ENCODE peak calls at places on chromosomes 1 and 21, in five cellular contexts. One of them, this sample, is unnamed.

GRCh38 chr1:244439391-244440032 is 12.2 kb downstream of the ADSS2 start:
- DNase-seq in transverse colon: peak; percentile 65
- DNase-seq in foreskin fibroblast: no peak
- DNase-seq in mammary epithelial cell: no peak
- DNase-seq in coronary artery: no peak
- DNase-seq in this sample: no peak

GRCh38 chr1:217605390-217605789 is 25.5 kb downstream of the GPATCH2 start:
- DNase-seq in transverse colon: no peak
- DNase-seq in foreskin fibroblast: no peak
- DNase-seq in coronary artery: no peak
- DNase-seq in mammary epithelial cell: no peak
- DNase-seq in this sample: no peak

GRCh38 chr1:65048325-65048724 is 82.0 kb upstream of the JAK1 start:
- DNase-seq in transverse colon: no peak
- DNase-seq in mammary epithelial cell: no peak
- DNase-seq in foreskin fibroblast: no peak
- DNase-seq in coronary artery: no peak
- DNase-seq in this sample: no peak

GRCh38 chr1:11326070-11326469 is 53.1 kb downstream of the UBIAD1 start:
- DNase-seq in coronary artery: no peak
- DNase-seq in mammary epithelial cell: no peak
- DNase-seq in foreskin fibroblast: no peak
- DNase-seq in transverse colon: no peak
- DNase-seq in this sample: no peak

GRCh38 chr21:45112371-45112770 is 38.0 kb downstream of the ADARB1 start:
- DNase-seq in mammary epithelial cell: no peak
- DNase-seq in foreskin fibroblast: no peak
- DNase-seq in coronary artery: peak; percentile 50
- DNase-seq in transverse colon: no peak
- DNase-seq in this sample: no peak

GRCh38 chr21:43867936-43868335 is 2.9 kb downstream of the AGPAT3 start:
- DNase-seq in transverse colon: no peak
- DNase-seq in foreskin fibroblast: no peak
- DNase-seq in coronary artery: no peak
- DNase-seq in mammary epithelial cell: no peak
- DNase-seq in this sample: no peak

GRCh38 chr1:55718758-55719671 is 503.9 kb upstream of the USP24 start:
- DNase-seq in foreskin fibroblast: peak; percentile 99
- DNase-seq in transverse colon: peak; percentile 47
- DNase-seq in coronary artery: peak; percentile 84
- DNase-seq in mammary epithelial cell: peak; percentile 84
- DNase-seq in this sample: peak; percentile 100

GRCh38 chr1:2347409-2347785 is 44.0 kb downstream of the MORN1 start:
- DNase-seq in coronary artery: no peak
- DNase-seq in mammary epithelial cell: no peak
- DNase-seq in foreskin fibroblast: no peak
- DNase-seq in transverse colon: no peak
- DNase-seq in this sample: no peak

GRCh38 chr1:205494119-205494518 is 10.3 kb upstream of the CDK18 start:
- DNase-seq in mammary epithelial cell: no peak
- DNase-seq in foreskin fibroblast: no peak
- DNase-seq in coronary artery: no peak
- DNase-seq in transverse colon: no peak
- DNase-seq in this sample: no peak

GRCh38 chr1:202214089-202214843 is 20.7 kb downstream of the LGR6 start:
- DNase-seq in transverse colon: peak; percentile 38
- DNase-seq in coronary artery: no peak
- DNase-seq in mammary epithelial cell: no peak
- DNase-seq in foreskin fibroblast: no peak
- DNase-seq in this sample: no peak

GRCh38 chr1:176073524-176074157 is 133.4 kb downstream of the COP1 start:
- DNase-seq in mammary epithelial cell: peak; percentile 48
- DNase-seq in transverse colon: no peak
- DNase-seq in coronary artery: no peak
- DNase-seq in foreskin fibroblast: peak; percentile 33
- DNase-seq in this sample: peak; percentile 18

GRCh38 chr1:4513326-4514114 is 140.9 kb upstream of the AJAP1 start:
- DNase-seq in foreskin fibroblast: no peak
- DNase-seq in mammary epithelial cell: no peak
- DNase-seq in coronary artery: no peak
- DNase-seq in transverse colon: no peak
- DNase-seq in this sample: no peak

GRCh38 chr1:2206813-2207488 is 12.4 kb upstream of the FAAP20 start:
- DNase-seq in coronary artery: peak; percentile 81
- DNase-seq in foreskin fibroblast: no peak
- DNase-seq in mammary epithelial cell: no peak
- DNase-seq in transverse colon: no peak
- DNase-seq in this sample: no peak

GRCh38 chr1:193069748-193070394 is 10.5 kb downstream of the RO60 start:
- DNase-seq in transverse colon: no peak
- DNase-seq in mammary epithelial cell: no peak
- DNase-seq in foreskin fibroblast: no peak
- DNase-seq in coronary artery: no peak
- DNase-seq in this sample: no peak

GRCh38 chr1:113467991-113468390 is 77.7 kb downstream of the MAGI3 start:
- DNase-seq in coronary artery: no peak
- DNase-seq in foreskin fibroblast: no peak
- DNase-seq in transverse colon: no peak
- DNase-seq in mammary epithelial cell: no peak
- DNase-seq in this sample: no peak

GRCh38 chr1:211371406-211372105 is 44.9 kb downstream of the TRAF5 start:
- DNase-seq in mammary epithelial cell: peak; percentile 63
- DNase-seq in foreskin fibroblast: no peak
- DNase-seq in transverse colon: no peak
- DNase-seq in coronary artery: no peak
- DNase-seq in this sample: no peak

GRCh38 chr1:10916311-10916710 is 96.1 kb upstream of the TARDBP start:
- DNase-seq in foreskin fibroblast: no peak
- DNase-seq in transverse colon: no peak
- DNase-seq in mammary epithelial cell: no peak
- DNase-seq in coronary artery: no peak
- DNase-seq in this sample: no peak

GRCh38 chr21:41923641-41924342 is 30.0 kb downstream of the C2CD2 start:
- DNase-seq in transverse colon: no peak
- DNase-seq in mammary epithelial cell: no peak
- DNase-seq in coronary artery: peak; percentile 82
- DNase-seq in foreskin fibroblast: no peak
- DNase-seq in this sample: no peak

GRCh38 chr1:240014051-240014450 is 77.6 kb upstream of the FMN2 start:
- DNase-seq in mammary epithelial cell: no peak
- DNase-seq in transverse colon: no peak
- DNase-seq in foreskin fibroblast: no peak
- DNase-seq in coronary artery: no peak
- DNase-seq in this sample: no peak
- TF ChIP-seq CTCF in mammary epithelial cell: no peak
- TF ChIP-seq CTCF in transverse colon: no peak
- TF ChIP-seq CTCF in foreskin fibroblast: no peak
- TF ChIP-seq CTCF in coronary artery: no peak
- TF ChIP-seq CTCF in this sample: no peak

GRCh38 chr1:153032073-153032472 is 1.1 kb downstream of the SPRR1B start:
- DNase-seq in foreskin fibroblast: no peak
- DNase-seq in mammary epithelial cell: no peak
- DNase-seq in coronary artery: no peak
- DNase-seq in transverse colon: no peak
- DNase-seq in this sample: no peak
- H3K4me3 ChIP-seq in foreskin fibroblast: no peak overlapping the region
- H3K4me3 ChIP-seq in mammary epithelial cell: peak overlapping the region; percentile 44
- H3K4me3 ChIP-seq in coronary artery: no peak overlapping the region
- H3K4me3 ChIP-seq in transverse colon: no peak overlapping the region
- H3K4me3 ChIP-seq in this sample: no peak overlapping the region

GRCh38 chr21:32921632-32922230 is 104.0 kb upstream of the OLIG2 start:
- DNase-seq in mammary epithelial cell: no peak
- DNase-seq in foreskin fibroblast: peak; percentile 6
- DNase-seq in coronary artery: no peak
- DNase-seq in transverse colon: peak; percentile 40
- DNase-seq in this sample: no peak
- TF ChIP-seq CTCF in mammary epithelial cell: peak; percentile 57
- TF ChIP-seq CTCF in foreskin fibroblast: peak; percentile 59
- TF ChIP-seq CTCF in coronary artery: no peak
- TF ChIP-seq CTCF in transverse colon: no peak
- TF ChIP-seq CTCF in this sample: peak; percentile 38

GRCh38 chr1:14598498-14599172 is at the start of gene KAZN:
- DNase-seq in mammary epithelial cell: no peak
- DNase-seq in foreskin fibroblast: no peak
- DNase-seq in transverse colon: no peak
- DNase-seq in coronary artery: no peak
- DNase-seq in this sample: no peak

GRCh38 chr1:14599173-14599754 is 779 bp downstream of the KAZN start:
- DNase-seq in transverse colon: no peak
- DNase-seq in coronary artery: no peak
- DNase-seq in mammary epithelial cell: no peak
- DNase-seq in foreskin fibroblast: no peak
- DNase-seq in this sample: no peak

GRCh38 chr1:14596591-14596990 is 1.9 kb upstream of the KAZN start:
- DNase-seq in mammary epithelial cell: no peak
- DNase-seq in foreskin fibroblast: no peak
- DNase-seq in transverse colon: no peak
- DNase-seq in coronary artery: no peak
- DNase-seq in this sample: no peak

GRCh38 chr1:14598007-14598497 is 433 bp upstream of the KAZN start:
- DNase-seq in mammary epithelial cell: no peak
- DNase-seq in transverse colon: no peak
- DNase-seq in coronary artery: no peak
- DNase-seq in foreskin fibroblast: no peak
- DNase-seq in this sample: no peak

GRCh38 chr1:14597343-14598006 is 1.0 kb upstream of the KAZN start:
- DNase-seq in coronary artery: no peak
- DNase-seq in mammary epithelial cell: no peak
- DNase-seq in foreskin fibroblast: no peak
- DNase-seq in transverse colon: no peak
- DNase-seq in this sample: no peak
- H3K4me3 ChIP-seq in coronary artery: peak overlapping the region; percentile 63
- H3K4me3 ChIP-seq in mammary epithelial cell: no peak overlapping the region
- H3K4me3 ChIP-seq in foreskin fibroblast: no peak overlapping the region
- H3K4me3 ChIP-seq in transverse colon: no peak overlapping the region
- H3K4me3 ChIP-seq in this sample: no peak overlapping the region